ENCODE peak calls at places on chromosomes 7 and 10, in ten cellular contexts. One of them, this sample, is unnamed.
A peak's percentile ranks its signal among the peaks of the same experiment; 100 is the strongest.

GRCh38 chr7:24279512-24279911 is 4.5 kb upstream of the NPY start:
- DNase-seq in cardiac septum: no peak
- DNase-seq in cardiac fibroblast: no peak
- DNase-seq in T-helper 22 cell: no peak
- DNase-seq in GM10248: no peak
- DNase-seq in HCEC 1CT: no peak
- DNase-seq in ovary: no peak
- DNase-seq in stimulated activated CD4-positive, alpha-beta T cell treated with anti-CD3 and anti-CD28 coated beads, Interleukin-15, amount 100 ng/mL, for 1 hour: no peak
- DNase-seq in kidney tubule cell: no peak
- DNase-seq in SK-MEL-5: no peak
- DNase-seq in this sample: no peak

GRCh38 chr7:67512481-67512880 is 515.8 kb downstream of the TYW1 start:
- DNase-seq in cardiac septum: no peak
- DNase-seq in cardiac fibroblast: no peak
- DNase-seq in T-helper 22 cell: no peak
- DNase-seq in GM10248: no peak
- DNase-seq in HCEC 1CT: no peak
- DNase-seq in ovary: no peak
- DNase-seq in stimulated activated CD4-positive, alpha-beta T cell treated with anti-CD3 and anti-CD28 coated beads, Interleukin-15, amount 100 ng/mL, for 1 hour: no peak
- DNase-seq in kidney tubule cell: no peak
- DNase-seq in SK-MEL-5: no peak
- DNase-seq in this sample: no peak

GRCh38 chr10:102114861-102115618 is 5.1 kb downstream of the LDB1 start:
- DNase-seq in cardiac septum: peak; percentile 97
- DNase-seq in cardiac fibroblast: peak; percentile 81
- DNase-seq in T-helper 22 cell: peak; percentile 77
- DNase-seq in GM10248: peak; percentile 90
- DNase-seq in HCEC 1CT: peak; percentile 71
- DNase-seq in ovary: peak; percentile 88
- DNase-seq in stimulated activated CD4-positive, alpha-beta T cell treated with anti-CD3 and anti-CD28 coated beads, Interleukin-15, amount 100 ng/mL, for 1 hour: peak; percentile 84
- DNase-seq in kidney tubule cell: peak; percentile 86
- DNase-seq in SK-MEL-5: peak; percentile 80
- DNase-seq in this sample: peak; percentile 93

GRCh38 chr10:113665806-113666354 is 2.0 kb upstream of the NRAP start:
- DNase-seq in cardiac septum: no peak
- DNase-seq in cardiac fibroblast: peak; percentile 79
- DNase-seq in T-helper 22 cell: no peak
- DNase-seq in GM10248: no peak
- DNase-seq in HCEC 1CT: peak; percentile 81
- DNase-seq in ovary: no peak
- DNase-seq in stimulated activated CD4-positive, alpha-beta T cell treated with anti-CD3 and anti-CD28 coated beads, Interleukin-15, amount 100 ng/mL, for 1 hour: no peak
- DNase-seq in kidney tubule cell: peak; percentile 59
- DNase-seq in SK-MEL-5: peak; percentile 22
- DNase-seq in this sample: peak; percentile 57

GRCh38 chr10:50503661-50504320 is 120.0 kb downstream of the SGMS1 start:
- DNase-seq in cardiac septum: no peak
- DNase-seq in cardiac fibroblast: no peak
- DNase-seq in T-helper 22 cell: no peak
- DNase-seq in GM10248: no peak
- DNase-seq in HCEC 1CT: no peak
- DNase-seq in ovary: no peak
- DNase-seq in stimulated activated CD4-positive, alpha-beta T cell treated with anti-CD3 and anti-CD28 coated beads, Interleukin-15, amount 100 ng/mL, for 1 hour: no peak
- DNase-seq in kidney tubule cell: peak; percentile 58
- DNase-seq in SK-MEL-5: no peak
- DNase-seq in this sample: peak; percentile 79

GRCh38 chr10:5484205-5484604 is 15.2 kb downstream of the CALML5 start:
- DNase-seq in cardiac septum: no peak
- DNase-seq in cardiac fibroblast: peak; percentile 7
- DNase-seq in T-helper 22 cell: no peak
- DNase-seq in GM10248: no peak
- DNase-seq in HCEC 1CT: peak; percentile 15
- DNase-seq in ovary: no peak
- DNase-seq in stimulated activated CD4-positive, alpha-beta T cell treated with anti-CD3 and anti-CD28 coated beads, Interleukin-15, amount 100 ng/mL, for 1 hour: no peak
- DNase-seq in kidney tubule cell: peak; percentile 43
- DNase-seq in SK-MEL-5: peak; percentile 2
- DNase-seq in this sample: peak; percentile 55

GRCh38 chr10:18312385-18313145 is 172.3 kb downstream of the CACNB2 start:
- DNase-seq in cardiac septum: no peak
- DNase-seq in cardiac fibroblast: peak; percentile 56
- DNase-seq in T-helper 22 cell: no peak
- DNase-seq in GM10248: peak; percentile 41
- DNase-seq in HCEC 1CT: peak; percentile 74
- DNase-seq in ovary: peak; percentile 38
- DNase-seq in stimulated activated CD4-positive, alpha-beta T cell treated with anti-CD3 and anti-CD28 coated beads, Interleukin-15, amount 100 ng/mL, for 1 hour: no peak
- DNase-seq in kidney tubule cell: peak; percentile 50
- DNase-seq in SK-MEL-5: peak; percentile 76
- DNase-seq in this sample: peak; percentile 43

GRCh38 chr10:72088879-72089585 is 681 bp upstream of the SPOCK2 start:
- DNase-seq in cardiac septum: no peak
- DNase-seq in cardiac fibroblast: peak; percentile 27
- DNase-seq in T-helper 22 cell: peak; percentile 54
- DNase-seq in GM10248: peak; percentile 22
- DNase-seq in HCEC 1CT: no peak
- DNase-seq in ovary: no peak
- DNase-seq in stimulated activated CD4-positive, alpha-beta T cell treated with anti-CD3 and anti-CD28 coated beads, Interleukin-15, amount 100 ng/mL, for 1 hour: peak; percentile 33
- DNase-seq in kidney tubule cell: no peak
- DNase-seq in SK-MEL-5: no peak
- DNase-seq in this sample: no peak

GRCh38 chr7:16028103-16028502 is 341.6 kb upstream of the MEOX2 start:
- DNase-seq in cardiac septum: no peak
- DNase-seq in cardiac fibroblast: peak; percentile 82
- DNase-seq in T-helper 22 cell: no peak
- DNase-seq in GM10248: no peak
- DNase-seq in HCEC 1CT: peak; percentile 95
- DNase-seq in ovary: no peak
- DNase-seq in stimulated activated CD4-positive, alpha-beta T cell treated with anti-CD3 and anti-CD28 coated beads, Interleukin-15, amount 100 ng/mL, for 1 hour: no peak
- DNase-seq in kidney tubule cell: peak; percentile 62
- DNase-seq in SK-MEL-5: peak; percentile 22
- DNase-seq in this sample: peak; percentile 34

GRCh38 chr10:84190621-84191020 is 3.7 kb upstream of the CDHR1 start:
- DNase-seq in cardiac septum: no peak
- DNase-seq in cardiac fibroblast: no peak
- DNase-seq in T-helper 22 cell: no peak
- DNase-seq in GM10248: no peak
- DNase-seq in HCEC 1CT: no peak
- DNase-seq in ovary: no peak
- DNase-seq in stimulated activated CD4-positive, alpha-beta T cell treated with anti-CD3 and anti-CD28 coated beads, Interleukin-15, amount 100 ng/mL, for 1 hour: no peak
- DNase-seq in kidney tubule cell: no peak
- DNase-seq in SK-MEL-5: no peak
- DNase-seq in this sample: no peak

GRCh38 chr7:49001610-49002033 is 77.3 kb downstream of the CDC14C start:
- DNase-seq in cardiac septum: no peak
- DNase-seq in cardiac fibroblast: peak; percentile 2
- DNase-seq in T-helper 22 cell: no peak
- DNase-seq in GM10248: peak; percentile 41
- DNase-seq in HCEC 1CT: peak; percentile 1
- DNase-seq in ovary: peak; percentile 11
- DNase-seq in stimulated activated CD4-positive, alpha-beta T cell treated with anti-CD3 and anti-CD28 coated beads, Interleukin-15, amount 100 ng/mL, for 1 hour: no peak
- DNase-seq in kidney tubule cell: peak; percentile 65
- DNase-seq in SK-MEL-5: peak; percentile 87
- DNase-seq in this sample: peak; percentile 64

GRCh38 chr7:28977881-28978280 is 19.8 kb upstream of the TRIL start:
- DNase-seq in cardiac septum: no peak
- DNase-seq in cardiac fibroblast: no peak
- DNase-seq in T-helper 22 cell: no peak
- DNase-seq in GM10248: no peak
- DNase-seq in HCEC 1CT: no peak
- DNase-seq in ovary: no peak
- DNase-seq in stimulated activated CD4-positive, alpha-beta T cell treated with anti-CD3 and anti-CD28 coated beads, Interleukin-15, amount 100 ng/mL, for 1 hour: no peak
- DNase-seq in kidney tubule cell: no peak
- DNase-seq in SK-MEL-5: no peak
- DNase-seq in this sample: no peak

GRCh38 chr10:109855746-109856145 is 67.6 kb downstream of the XPNPEP1 start:
- DNase-seq in cardiac septum: no peak
- DNase-seq in cardiac fibroblast: no peak
- DNase-seq in T-helper 22 cell: no peak
- DNase-seq in GM10248: no peak
- DNase-seq in HCEC 1CT: no peak
- DNase-seq in ovary: no peak
- DNase-seq in stimulated activated CD4-positive, alpha-beta T cell treated with anti-CD3 and anti-CD28 coated beads, Interleukin-15, amount 100 ng/mL, for 1 hour: no peak
- DNase-seq in kidney tubule cell: no peak
- DNase-seq in SK-MEL-5: no peak
- DNase-seq in this sample: no peak